ENCODE peak calls at places on chromosomes 6 and 20, in four cellular contexts. One of them, this sample, is unnamed. For H3K4me1 and H3K27me3, the result is how much of the 10 kb centered on the place peaks cover.

GRCh38 chr6:109453594-109454482 is 1.7 kb downstream of the MICAL1 start:
- DNase-seq in heart left ventricle: no peak
- DNase-seq in effector memory CD4-positive, alpha-beta T cell: no peak
- DNase-seq in testis: peak
- DNase-seq in this sample: peak

GRCh38 chr6:47476794-47477496 is 644 bp upstream of the CD2AP start:
- DNase-seq in heart left ventricle: no peak
- DNase-seq in effector memory CD4-positive, alpha-beta T cell: no peak
- DNase-seq in testis: no peak
- DNase-seq in this sample: no peak

GRCh38 chr6:84763397-84764331 is 734 bp downstream of the TBX18 start:
- DNase-seq in heart left ventricle: peak
- DNase-seq in effector memory CD4-positive, alpha-beta T cell: no peak
- DNase-seq in testis: peak
- DNase-seq in this sample: peak

GRCh38 chr20:45138451-45139300 is 14.4 kb upstream of the WFDC12 start:
- DNase-seq in heart left ventricle: no peak
- DNase-seq in effector memory CD4-positive, alpha-beta T cell: peak
- DNase-seq in testis: peak
- DNase-seq in this sample: peak

GRCh38 chr6:131980791-131981623 is 29.8 kb upstream of the CCN2 start:
- DNase-seq in heart left ventricle: no peak
- DNase-seq in effector memory CD4-positive, alpha-beta T cell: no peak
- DNase-seq in testis: no peak
- DNase-seq in this sample: no peak

GRCh38 chr6:144482142-144482541 is 197.0 kb downstream of the UTRN start:
- DNase-seq in heart left ventricle: peak
- DNase-seq in effector memory CD4-positive, alpha-beta T cell: peak
- DNase-seq in testis: peak
- DNase-seq in this sample: peak

GRCh38 chr6:168756009-168756634 is 315.1 kb downstream of the SMOC2 start:
- DNase-seq in heart left ventricle: no peak
- DNase-seq in effector memory CD4-positive, alpha-beta T cell: no peak
- DNase-seq in testis: no peak
- DNase-seq in this sample: peak

GRCh38 chr20:38723069-38723981 is 961 bp upstream of the SLC32A1 start:
- DNase-seq in heart left ventricle: no peak
- DNase-seq in effector memory CD4-positive, alpha-beta T cell: no peak
- DNase-seq in testis: no peak
- DNase-seq in this sample: no peak

GRCh38 chr6:98648211-98648914 is 186.0 kb upstream of the POU3F2 start:
- DNase-seq in heart left ventricle: no peak
- DNase-seq in effector memory CD4-positive, alpha-beta T cell: no peak
- DNase-seq in testis: no peak
- DNase-seq in this sample: no peak

GRCh38 chr6:112179631-112180030 is 74.7 kb downstream of the LAMA4 start:
- DNase-seq in heart left ventricle: no peak
- DNase-seq in effector memory CD4-positive, alpha-beta T cell: no peak
- DNase-seq in testis: no peak
- DNase-seq in this sample: peak

GRCh38 chr6:148807784-148808183 is 61.0 kb downstream of the UST start:
- DNase-seq in heart left ventricle: no peak
- DNase-seq in effector memory CD4-positive, alpha-beta T cell: no peak
- DNase-seq in testis: no peak
- DNase-seq in this sample: no peak

GRCh38 chr6:52420668-52421358 is 671 bp downstream of the EFHC1 start:
- DNase-seq in heart left ventricle: no peak
- DNase-seq in effector memory CD4-positive, alpha-beta T cell: no peak
- DNase-seq in testis: peak
- DNase-seq in this sample: peak

GRCh38 chr6:49463612-49463967 is 420 bp downstream of the CENPQ start:
- DNase-seq in heart left ventricle: no peak
- DNase-seq in effector memory CD4-positive, alpha-beta T cell: no peak
- DNase-seq in testis: no peak
- DNase-seq in this sample: no peak

GRCh38 chr6:13248549-13248948 is 79.8 kb downstream of the TBC1D7 start:
- DNase-seq in heart left ventricle: no peak
- DNase-seq in effector memory CD4-positive, alpha-beta T cell: no peak
- DNase-seq in testis: no peak
- DNase-seq in this sample: peak

GRCh38 chr20:46558511-46558959 is 8.1 kb upstream of the OCSTAMP start:
- DNase-seq in heart left ventricle: peak
- DNase-seq in effector memory CD4-positive, alpha-beta T cell: no peak
- DNase-seq in testis: peak
- DNase-seq in this sample: peak

GRCh38 chr6:44333942-44334341 is 8.5 kb upstream of the SPATS1 start:
- DNase-seq in heart left ventricle: no peak
- DNase-seq in effector memory CD4-positive, alpha-beta T cell: no peak
- DNase-seq in testis: no peak
- DNase-seq in this sample: no peak

GRCh38 chr6:143902827-143903226 is 38.6 kb downstream of the ZC2HC1B start:
- DNase-seq in heart left ventricle: no peak
- DNase-seq in effector memory CD4-positive, alpha-beta T cell: no peak
- DNase-seq in testis: no peak
- DNase-seq in this sample: no peak

GRCh38 chr6:14371530-14371929 is 254.0 kb downstream of the CD83 start:
- DNase-seq in heart left ventricle: no peak
- DNase-seq in effector memory CD4-positive, alpha-beta T cell: no peak
- DNase-seq in testis: no peak
- DNase-seq in this sample: no peak

GRCh38 chr6:159094444-159095252 is 49.9 kb upstream of the TAGAP start:
- DNase-seq in heart left ventricle: no peak
- DNase-seq in effector memory CD4-positive, alpha-beta T cell: no peak
- DNase-seq in testis: peak
- DNase-seq in this sample: peak

GRCh38 chr6:166419268-166419667 is 36.5 kb upstream of the MPC1 start:
- DNase-seq in heart left ventricle: no peak
- DNase-seq in effector memory CD4-positive, alpha-beta T cell: peak
- DNase-seq in testis: no peak
- DNase-seq in this sample: peak

GRCh38 chr6:90502866-90503407 is 83.9 kb downstream of the MAP3K7 start:
- DNase-seq in heart left ventricle: no peak
- DNase-seq in effector memory CD4-positive, alpha-beta T cell: no peak
- DNase-seq in testis: no peak
- DNase-seq in this sample: no peak

GRCh38 chr20:45999908-46000570 is 8.7 kb upstream of the MMP9 start:
- DNase-seq in heart left ventricle: no peak
- DNase-seq in effector memory CD4-positive, alpha-beta T cell: no peak
- DNase-seq in testis: no peak
- DNase-seq in this sample: no peak

GRCh38 chr6:24909281-24910216 is 26.2 kb downstream of the RIPOR2 start:
- DNase-seq in heart left ventricle: no peak
- DNase-seq in effector memory CD4-positive, alpha-beta T cell: no peak
- DNase-seq in testis: no peak
- DNase-seq in this sample: no peak

GRCh38 chr6:159852877-159853276 is 37.9 kb upstream of the MAS1 start:
- DNase-seq in heart left ventricle: no peak
- DNase-seq in effector memory CD4-positive, alpha-beta T cell: no peak
- DNase-seq in testis: peak
- DNase-seq in this sample: no peak

GRCh38 chr6:39189915-39190544 is 39.2 kb downstream of the KCNK5 start:
- DNase-seq in heart left ventricle: no peak
- DNase-seq in effector memory CD4-positive, alpha-beta T cell: no peak
- DNase-seq in testis: peak
- DNase-seq in this sample: peak

GRCh38 chr6:142155895-142156757 is 9.1 kb downstream of the VTA1 start:
- DNase-seq in heart left ventricle: no peak
- DNase-seq in effector memory CD4-positive, alpha-beta T cell: no peak
- DNase-seq in testis: no peak
- DNase-seq in this sample: no peak

GRCh38 chr6:2563635-2564034 is 187.1 kb downstream of the MYLK4 start:
- DNase-seq in heart left ventricle: no peak
- DNase-seq in effector memory CD4-positive, alpha-beta T cell: no peak
- DNase-seq in testis: no peak
- DNase-seq in this sample: no peak

DNA sequence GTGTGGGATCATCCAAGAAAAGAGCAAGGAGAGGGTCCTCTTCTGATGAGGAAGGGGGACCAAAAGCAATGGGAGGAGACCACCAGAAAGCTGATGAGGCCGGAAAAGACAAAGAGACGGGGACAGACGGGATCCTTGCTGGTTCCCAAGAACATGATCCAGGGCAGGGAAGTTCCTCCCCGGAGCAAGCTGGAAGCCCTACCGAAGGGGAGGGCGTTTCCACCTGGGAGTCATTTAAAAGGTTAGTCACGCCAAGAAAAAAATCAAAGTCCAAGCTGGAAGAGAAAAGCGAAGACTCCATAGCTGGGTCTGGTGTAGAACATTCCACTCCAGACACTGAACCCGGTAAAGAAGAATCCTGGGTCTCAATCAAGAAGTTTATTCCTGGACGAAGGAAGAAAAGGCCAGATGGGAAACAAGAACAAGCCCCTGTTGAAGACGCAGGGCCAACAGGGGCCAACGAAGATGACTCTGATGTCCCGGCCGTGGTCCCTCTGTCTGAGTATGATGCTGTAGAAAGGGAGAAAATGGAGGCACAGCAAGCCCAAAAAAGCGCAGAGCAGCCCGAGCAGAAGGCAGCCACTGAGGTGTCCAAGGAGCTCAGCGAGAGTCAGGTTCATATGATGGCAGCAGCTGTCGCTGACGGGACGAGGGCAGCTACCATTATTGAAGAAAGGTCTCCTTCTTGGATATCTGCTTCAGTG is 40.8 kb downstream of the ZBTB2 start:
- DNase-seq in heart left ventricle: no peak
- DNase-seq in effector memory CD4-positive, alpha-beta T cell: no peak
- DNase-seq in testis: no peak
- DNase-seq in this sample: peak
- H3K4me1 ChIP-seq in heart left ventricle: under half
- H3K4me1 ChIP-seq in effector memory CD4-positive, alpha-beta T cell: under half
- H3K4me1 ChIP-seq in testis: under half
- H3K4me1 ChIP-seq in this sample: under half

DNA sequence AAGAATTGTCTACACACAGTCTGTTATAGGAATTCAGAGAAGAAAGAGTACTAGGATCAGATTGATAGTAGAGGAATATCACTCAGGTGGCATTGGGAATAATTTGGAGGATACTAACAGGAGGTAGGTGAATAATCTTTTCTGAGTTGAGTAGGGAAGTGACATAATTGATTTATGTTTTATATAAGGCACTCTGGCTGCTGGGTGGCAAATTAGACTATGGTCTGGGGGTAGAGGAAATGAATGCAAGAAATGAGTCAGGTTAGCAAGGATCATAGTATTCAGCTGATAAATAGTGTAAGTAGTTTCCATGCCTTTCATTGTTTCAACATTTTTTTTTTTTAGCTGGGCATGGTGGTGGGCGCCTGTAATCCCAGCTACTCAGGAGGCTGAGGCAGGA is 113.3 kb downstream of the CDKAL1 start:
- DNase-seq in heart left ventricle: no peak
- DNase-seq in effector memory CD4-positive, alpha-beta T cell: no peak
- DNase-seq in testis: no peak
- DNase-seq in this sample: no peak
- H3K27ac ChIP-seq in heart left ventricle: no peak
- H3K27ac ChIP-seq in effector memory CD4-positive, alpha-beta T cell: no peak
- H3K27ac ChIP-seq in testis: no peak
- H3K27ac ChIP-seq in this sample: no peak

DNA sequence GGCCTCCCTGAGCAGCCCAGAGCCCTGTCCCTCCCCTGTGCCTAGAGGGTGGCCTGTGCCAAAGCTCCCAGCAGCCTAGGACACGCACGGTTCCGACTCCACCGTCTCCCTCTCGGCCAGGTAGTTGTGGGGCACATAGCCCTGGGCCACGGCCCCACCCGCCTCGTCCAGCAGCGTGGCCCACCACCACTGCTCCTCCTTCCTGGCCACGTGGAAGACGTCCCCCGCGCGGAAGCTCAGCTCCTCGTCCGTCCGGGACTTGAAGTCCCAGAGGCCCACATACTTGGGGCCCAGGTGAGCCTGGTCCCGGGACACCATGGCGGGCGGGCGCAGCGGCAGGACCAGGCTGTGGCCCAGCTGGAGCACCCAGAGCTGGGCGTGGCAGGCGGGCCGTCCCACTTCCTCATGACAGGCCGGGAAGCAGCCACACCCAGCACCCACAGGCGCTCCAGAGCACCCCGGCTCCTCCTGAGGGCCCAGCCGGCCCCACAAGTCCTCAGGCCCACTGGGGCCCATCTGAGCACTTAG is at the start of gene PTK6:
- DNase-seq in heart left ventricle: no peak
- DNase-seq in effector memory CD4-positive, alpha-beta T cell: no peak
- DNase-seq in testis: no peak
- DNase-seq in this sample: no peak
- H3K27me3 ChIP-seq in heart left ventricle: under half
- H3K27me3 ChIP-seq in effector memory CD4-positive, alpha-beta T cell: under half
- H3K27me3 ChIP-seq in testis: under half
- H3K27me3 ChIP-seq in this sample: under half

DNA sequence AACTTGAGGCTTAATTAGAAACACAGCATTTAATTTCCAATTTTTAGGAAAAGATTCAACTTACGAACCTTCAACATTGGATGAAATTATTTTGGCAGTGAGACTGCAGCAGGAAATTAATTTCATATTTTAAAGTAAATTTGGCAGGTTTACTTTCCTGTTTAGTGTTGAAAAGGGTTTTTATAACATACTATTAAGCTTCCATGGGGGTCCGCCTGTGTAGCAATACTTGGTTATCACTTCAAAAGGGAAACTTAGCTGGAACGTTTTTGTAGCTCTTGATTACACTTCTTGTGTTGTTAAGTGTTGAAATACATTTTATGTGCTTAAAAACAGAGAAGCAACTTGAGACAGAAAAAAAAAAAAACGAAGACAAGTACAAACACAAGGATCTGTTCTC is 113.6 kb upstream of the SLC35B3 start:
- DNase-seq in heart left ventricle: no peak
- DNase-seq in effector memory CD4-positive, alpha-beta T cell: no peak
- DNase-seq in testis: no peak
- DNase-seq in this sample: no peak
- H3K4me1 ChIP-seq in heart left ventricle: under half
- H3K4me1 ChIP-seq in effector memory CD4-positive, alpha-beta T cell: under half
- H3K4me1 ChIP-seq in testis: under half
- H3K4me1 ChIP-seq in this sample: under half

DNA sequence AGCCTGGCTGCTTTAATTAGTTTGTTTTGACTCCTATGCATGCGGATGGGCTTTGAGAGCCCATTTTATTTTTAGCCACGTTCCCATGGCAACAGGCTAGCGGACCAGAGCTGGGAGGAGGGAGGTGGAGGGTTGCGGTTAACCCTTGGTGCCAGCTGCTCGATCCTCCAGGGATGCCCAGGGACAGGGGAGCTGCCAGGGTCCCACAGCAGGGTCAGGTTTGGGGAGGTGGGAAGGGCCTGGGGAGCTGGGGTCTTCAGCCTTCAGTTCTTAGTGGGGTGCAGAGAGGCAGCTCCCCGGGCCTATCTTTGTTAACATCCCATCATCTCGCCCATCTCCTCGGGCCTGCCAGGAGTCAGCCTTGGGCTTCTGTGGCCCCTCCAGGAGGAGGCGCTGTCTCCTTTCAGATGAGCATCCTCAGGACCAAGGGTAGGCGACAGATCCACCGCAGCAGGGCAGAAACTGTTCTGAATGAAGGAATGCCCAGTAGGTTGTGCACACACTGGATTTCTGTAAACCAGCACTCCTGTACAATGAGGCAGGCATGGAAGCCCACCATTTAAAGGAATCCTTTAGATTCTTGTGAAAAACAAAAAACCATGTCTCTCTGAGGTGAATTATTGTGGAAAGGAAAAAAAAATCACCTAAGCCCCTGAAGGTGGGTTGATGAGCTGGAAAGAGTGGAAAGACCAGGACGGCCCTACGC is 68.5 kb downstream of the RAB44 start:
- DNase-seq in heart left ventricle: peak
- DNase-seq in effector memory CD4-positive, alpha-beta T cell: peak
- DNase-seq in testis: peak
- DNase-seq in this sample: peak
- H3K27ac ChIP-seq in heart left ventricle: no peak
- H3K27ac ChIP-seq in effector memory CD4-positive, alpha-beta T cell: no peak
- H3K27ac ChIP-seq in testis: no peak
- H3K27ac ChIP-seq in this sample: no peak